ENCODE peak calls at places on chromosomes 13 and 19, in five cellular contexts. One of them, this sample, is unnamed.

GRCh38 chr19:40119380-40119779 is 28.6 kb upstream of the ZNF780A start:
- DNase-seq in OCI-LY7: no peak
- DNase-seq in MM.1S: no peak
- DNase-seq in heart right ventricle: no peak
- DNase-seq in A549: no peak
- DNase-seq in this sample: no peak

GRCh38 chr13:19606152-19606551 is 27.3 kb upstream of the MPHOSPH8 start:
- DNase-seq in MM.1S: no peak
- DNase-seq in OCI-LY7: no peak
- DNase-seq in heart right ventricle: no peak
- DNase-seq in A549: peak; percentile 17
- DNase-seq in this sample: no peak

GRCh38 chr13:114104626-114105350 is 27.6 kb downstream of the RASA3 start:
- DNase-seq in OCI-LY7: no peak
- DNase-seq in MM.1S: no peak
- DNase-seq in A549: no peak
- DNase-seq in heart right ventricle: no peak
- DNase-seq in this sample: no peak

GRCh38 chr13:88979465-88980180 is 1308.5 kb downstream of the SLITRK5 start:
- DNase-seq in OCI-LY7: no peak
- DNase-seq in heart right ventricle: peak; percentile 21
- DNase-seq in A549: no peak
- DNase-seq in MM.1S: peak; percentile 6
- DNase-seq in this sample: peak; percentile 27

GRCh38 chr13:114077938-114078335 is 54.5 kb downstream of the RASA3 start:
- DNase-seq in heart right ventricle: no peak
- DNase-seq in MM.1S: no peak
- DNase-seq in A549: no peak
- DNase-seq in OCI-LY7: no peak
- DNase-seq in this sample: no peak

GRCh38 chr19:10408511-10409291 is 5.4 kb upstream of the CDC37 start:
- DNase-seq in OCI-LY7: peak; percentile 81
- DNase-seq in A549: no peak
- DNase-seq in heart right ventricle: no peak
- DNase-seq in MM.1S: no peak
- DNase-seq in this sample: peak; percentile 62

GRCh38 chr19:3250675-3251074 is 26.2 kb downstream of the CELF5 start:
- DNase-seq in heart right ventricle: no peak
- DNase-seq in MM.1S: no peak
- DNase-seq in A549: peak; percentile 48
- DNase-seq in OCI-LY7: peak; percentile 46
- DNase-seq in this sample: peak; percentile 43

GRCh38 chr13:27631156-27631555 is 9.5 kb downstream of the POLR1D start:
- DNase-seq in A549: no peak
- DNase-seq in OCI-LY7: no peak
- DNase-seq in MM.1S: no peak
- DNase-seq in heart right ventricle: no peak
- DNase-seq in this sample: no peak

GRCh38 chr19:3457531-3458228 is 22.6 kb downstream of the SMIM24 start:
- DNase-seq in heart right ventricle: no peak
- DNase-seq in OCI-LY7: no peak
- DNase-seq in A549: peak; percentile 83
- DNase-seq in MM.1S: no peak
- DNase-seq in this sample: no peak

GRCh38 chr19:18274303-18274775 is at the start of gene IQCN:
- DNase-seq in A549: peak; percentile 64
- DNase-seq in MM.1S: no peak
- DNase-seq in heart right ventricle: no peak
- DNase-seq in OCI-LY7: no peak
- DNase-seq in this sample: no peak

GRCh38 chr19:53998223-53998622 is 6.8 kb downstream of the CACNG6 start:
- DNase-seq in A549: no peak
- DNase-seq in MM.1S: no peak
- DNase-seq in heart right ventricle: no peak
- DNase-seq in OCI-LY7: no peak
- DNase-seq in this sample: no peak

GRCh38 chr13:53719281-53719680 is 690.7 kb downstream of the OLFM4 start:
- DNase-seq in MM.1S: no peak
- DNase-seq in OCI-LY7: no peak
- DNase-seq in heart right ventricle: no peak
- DNase-seq in A549: no peak
- DNase-seq in this sample: no peak

GRCh38 chr19:15464394-15465385 is at the start of gene RASAL3:
- DNase-seq in OCI-LY7: peak; percentile 68
- DNase-seq in MM.1S: peak; percentile 73
- DNase-seq in A549: no peak
- DNase-seq in heart right ventricle: no peak
- DNase-seq in this sample: peak; percentile 86

GRCh38 chr19:10892256-10892655 is 20.9 kb downstream of the CARM1 start:
- DNase-seq in MM.1S: no peak
- DNase-seq in A549: no peak
- DNase-seq in OCI-LY7: no peak
- DNase-seq in heart right ventricle: no peak
- DNase-seq in this sample: no peak

GRCh38 chr19:12272980-12273901 is 21.4 kb downstream of the ZNF44 start:
- DNase-seq in OCI-LY7: no peak
- DNase-seq in heart right ventricle: no peak
- DNase-seq in A549: no peak
- DNase-seq in MM.1S: no peak
- DNase-seq in this sample: no peak

GRCh38 chr13:99230991-99231390 is 27.2 kb downstream of the GPR18 start:
- DNase-seq in heart right ventricle: no peak
- DNase-seq in A549: no peak
- DNase-seq in OCI-LY7: no peak
- DNase-seq in MM.1S: no peak
- DNase-seq in this sample: no peak

GRCh38 chr19:7916908-7917291 is 2.3 kb downstream of the TGFBR3L start:
- DNase-seq in MM.1S: no peak
- DNase-seq in A549: no peak
- DNase-seq in heart right ventricle: no peak
- DNase-seq in OCI-LY7: no peak
- DNase-seq in this sample: no peak
- H3K4me3 ChIP-seq in MM.1S: peak overlapping the region; percentile 58
- H3K4me3 ChIP-seq in A549: peak overlapping the region; percentile 43
- H3K4me3 ChIP-seq in heart right ventricle: no peak overlapping the region
- H3K4me3 ChIP-seq in OCI-LY7: no peak overlapping the region
- H3K4me3 ChIP-seq in this sample: peak overlapping the region; percentile 9

GRCh38 chr19:50536662-50537305 is 23.1 kb upstream of the ASPDH start:
- DNase-seq in MM.1S: no peak
- DNase-seq in OCI-LY7: no peak
- DNase-seq in A549: no peak
- DNase-seq in heart right ventricle: no peak
- DNase-seq in this sample: no peak
- TF ChIP-seq CTCF in MM.1S: peak; percentile 18
- TF ChIP-seq CTCF in OCI-LY7: peak; percentile 42
- TF ChIP-seq CTCF in A549: no peak
- TF ChIP-seq CTCF in heart right ventricle: no peak
- TF ChIP-seq CTCF in this sample: peak; percentile 6

DNA sequence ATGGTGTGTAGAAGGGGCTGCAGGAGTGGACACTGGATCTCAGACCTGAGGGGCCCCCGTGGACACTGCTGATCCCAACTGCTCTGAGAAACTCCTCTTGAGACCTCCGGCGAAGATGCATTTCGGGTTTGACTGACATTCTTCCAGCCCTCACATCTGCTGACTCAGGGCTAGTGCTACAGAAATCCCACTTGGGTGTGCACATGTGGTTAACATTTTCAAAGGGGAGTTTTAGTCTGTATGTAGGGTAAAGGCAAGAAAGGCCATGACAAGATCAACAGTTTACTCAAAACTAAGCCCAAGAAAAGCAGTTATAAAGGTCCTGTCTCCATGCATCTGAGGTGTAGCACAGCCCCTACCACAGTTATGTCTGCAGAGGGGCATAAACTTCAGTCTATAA is 31.2 kb downstream of the DLEU7 start:
- DNase-seq in A549: no peak
- DNase-seq in OCI-LY7: no peak
- DNase-seq in MM.1S: peak; percentile 27
- DNase-seq in heart right ventricle: no peak
- DNase-seq in this sample: no peak
- H3K4me3 ChIP-seq in A549: no peak overlapping the region
- H3K4me3 ChIP-seq in OCI-LY7: no peak overlapping the region
- H3K4me3 ChIP-seq in MM.1S: no peak overlapping the region
- H3K4me3 ChIP-seq in heart right ventricle: no peak overlapping the region
- H3K4me3 ChIP-seq in this sample: no peak overlapping the region

DNA sequence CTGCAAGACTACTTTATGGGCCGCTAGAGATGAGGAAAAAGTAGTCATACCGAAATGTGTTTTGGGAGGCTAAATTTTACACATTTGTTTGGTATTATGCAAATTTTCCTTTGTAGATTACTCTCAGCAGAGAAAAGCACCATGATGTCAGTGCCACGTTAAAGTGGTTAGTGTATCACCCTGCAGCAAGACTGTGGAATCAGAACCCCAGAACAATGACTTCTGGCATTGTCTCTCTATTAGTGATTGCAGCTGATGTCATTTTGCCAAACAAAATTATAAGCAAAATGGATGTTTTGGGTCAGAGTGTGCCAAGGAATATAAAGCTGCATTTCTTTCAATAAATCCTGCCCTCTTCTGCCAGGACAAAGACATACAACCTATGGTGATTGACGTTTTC is 53.7 kb upstream of the TSHZ3 start:
- DNase-seq in heart right ventricle: no peak
- DNase-seq in OCI-LY7: no peak
- DNase-seq in A549: no peak
- DNase-seq in MM.1S: no peak
- DNase-seq in this sample: no peak
- TF ChIP-seq CTCF in heart right ventricle: no peak
- TF ChIP-seq CTCF in OCI-LY7: no peak
- TF ChIP-seq CTCF in A549: no peak
- TF ChIP-seq CTCF in MM.1S: no peak
- TF ChIP-seq CTCF in this sample: no peak

DNA sequence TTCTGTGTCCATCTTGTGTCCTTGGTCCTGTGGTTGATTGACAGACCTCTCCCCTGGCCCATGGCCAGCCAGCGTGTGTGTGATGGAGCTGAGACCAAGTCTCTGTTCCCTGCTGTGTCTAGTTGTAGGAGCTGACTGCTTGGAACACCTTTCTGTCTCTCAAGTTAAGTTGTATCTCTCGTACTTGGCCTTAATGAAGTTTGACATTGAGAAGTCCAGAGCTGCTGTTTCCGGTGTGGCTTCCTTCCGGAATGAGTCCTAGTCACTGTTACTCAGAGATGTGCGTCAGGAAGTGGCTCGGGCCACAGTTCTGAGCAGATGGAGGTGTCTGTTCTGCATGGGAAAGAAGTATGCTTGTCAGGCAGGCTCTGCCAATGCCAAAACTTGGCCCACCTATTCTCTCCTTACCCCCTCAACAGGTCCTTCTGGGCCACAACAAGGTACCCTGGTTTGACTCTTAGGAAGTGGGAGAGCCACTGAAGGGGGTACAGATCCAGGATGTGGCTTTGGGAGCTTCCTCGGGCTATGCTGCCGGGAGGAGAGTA is 54.3 kb downstream of the GATAD2A start:
- DNase-seq in A549: no peak
- DNase-seq in heart right ventricle: no peak
- DNase-seq in MM.1S: no peak
- DNase-seq in OCI-LY7: peak; percentile 82
- DNase-seq in this sample: peak; percentile 79
- H3K4me3 ChIP-seq in A549: no peak overlapping the region
- H3K4me3 ChIP-seq in heart right ventricle: no peak overlapping the region
- H3K4me3 ChIP-seq in MM.1S: no peak overlapping the region
- H3K4me3 ChIP-seq in OCI-LY7: peak overlapping the region; percentile 55
- H3K4me3 ChIP-seq in this sample: peak overlapping the region; percentile 42

GRCh38 chr13:49936085-49936942 is at the start of gene SPRYD7:
- DNase-seq in heart right ventricle: peak; percentile 97
- DNase-seq in MM.1S: peak; percentile 92
- DNase-seq in OCI-LY7: peak; percentile 98
- DNase-seq in A549: peak; percentile 98
- DNase-seq in this sample: peak; percentile 99
- TF ChIP-seq CTCF in heart right ventricle: peak; percentile 92
- TF ChIP-seq CTCF in MM.1S: peak; percentile 63
- TF ChIP-seq CTCF in OCI-LY7: peak; percentile 84
- TF ChIP-seq CTCF in A549: peak; percentile 66
- TF ChIP-seq CTCF in this sample: peak; percentile 91

GRCh38 chr19:5090780-5091575 is 122.1 kb downstream of the KDM4B start:
- DNase-seq in heart right ventricle: peak; percentile 49
- DNase-seq in MM.1S: no peak
- DNase-seq in A549: no peak
- DNase-seq in OCI-LY7: no peak
- DNase-seq in this sample: no peak
- H3K4me3 ChIP-seq in heart right ventricle: no peak overlapping the region
- H3K4me3 ChIP-seq in MM.1S: no peak overlapping the region
- H3K4me3 ChIP-seq in A549: no peak overlapping the region
- H3K4me3 ChIP-seq in OCI-LY7: no peak overlapping the region
- H3K4me3 ChIP-seq in this sample: no peak overlapping the region

DNA sequence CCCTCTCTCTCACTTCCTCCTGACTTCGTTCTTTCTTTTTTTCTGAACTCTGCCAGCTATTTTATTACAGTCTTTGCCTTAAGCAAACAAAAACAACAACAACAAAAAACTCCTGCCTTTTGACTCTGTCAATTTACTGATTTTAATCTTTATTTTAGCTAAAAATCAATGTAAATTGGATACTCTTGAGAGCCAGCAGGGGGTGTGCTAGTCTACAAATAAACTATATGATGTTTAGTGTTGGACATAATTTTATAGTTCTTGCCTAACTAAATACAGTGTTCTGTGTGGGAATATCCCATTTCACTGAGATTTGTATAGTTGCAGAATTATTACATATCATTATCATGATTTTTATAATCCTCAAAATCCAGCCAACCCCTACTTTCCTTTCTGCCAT is 1199.9 kb upstream of the SPRY2 start:
- DNase-seq in heart right ventricle: no peak
- DNase-seq in MM.1S: no peak
- DNase-seq in OCI-LY7: no peak
- DNase-seq in A549: peak; percentile 16
- DNase-seq in this sample: no peak
- TF ChIP-seq CTCF in heart right ventricle: peak; percentile 18
- TF ChIP-seq CTCF in MM.1S: peak; percentile 32
- TF ChIP-seq CTCF in OCI-LY7: peak; percentile 64
- TF ChIP-seq CTCF in A549: no peak
- TF ChIP-seq CTCF in this sample: no peak

GRCh38 chr13:101916758-101917474 is 464.4 kb downstream of the ITGBL1 start:
- DNase-seq in heart right ventricle: no peak
- DNase-seq in MM.1S: no peak
- DNase-seq in OCI-LY7: no peak
- DNase-seq in A549: no peak
- DNase-seq in this sample: no peak
- H3K4me3 ChIP-seq in heart right ventricle: peak overlapping the region; percentile 13
- H3K4me3 ChIP-seq in MM.1S: no peak overlapping the region
- H3K4me3 ChIP-seq in OCI-LY7: no peak overlapping the region
- H3K4me3 ChIP-seq in A549: peak overlapping the region; percentile 40
- H3K4me3 ChIP-seq in this sample: no peak overlapping the region